ENCODE peak calls at places on chromosome 14, in seven cellular contexts. X, D, P, U, T, O and W are unnamed samples.

GRCh38 chr14:76375484-76375883 is 453 bp upstream of the ESRRB start:
- DNase-seq in P (no peak), D (no peak), U (peak; percentile 16), T (no peak), X (no peak), O (no peak), W (no peak)

GRCh38 chr14:58455593-58456265 is 28.2 kb downstream of the KIAA0586 start:
- DNase-seq in D (no peak), U (no peak), T (peak; percentile 59), X (no peak), P (peak; percentile 87), O (no peak), W (peak; percentile 26)

GRCh38 chr14:20618328-20618749 is 23.2 kb downstream of the OR6S1 start:
- DNase-seq in P (no peak), X (no peak), D (no peak), O (no peak), T (no peak), U (no peak), W (no peak)

GRCh38 chr14:64741961-64742360 is 37.7 kb downstream of the PLEKHG3 start:
- DNase-seq in O (no peak), X (no peak), U (no peak), T (no peak), D (no peak), P (no peak), W (no peak)

GRCh38 chr14:37116933-37117844 is 55.2 kb downstream of the SLC25A21 start:
- DNase-seq in X (no peak), T (peak; percentile 39), O (no peak), D (peak; percentile 50), U (no peak), P (peak; percentile 50), W (no peak)

GRCh38 chr14:64705406-64706118 is 1.3 kb downstream of the PLEKHG3 start:
- DNase-seq in P (peak; percentile 36), X (no peak), U (peak; percentile 30), D (peak; percentile 49), T (no peak), O (no peak), W (no peak)

GRCh38 chr14:38808734-38809455 is 294.1 kb downstream of the SEC23A start:
- DNase-seq in O (no peak), T (no peak), U (peak; percentile 28), P (no peak), D (no peak), X (no peak), W (no peak)

GRCh38 chr14:104086661-104087461 is 1.4 kb downstream of the ASPG start:
- DNase-seq in U (peak; percentile 3), D (no peak), T (no peak), P (no peak), O (no peak), X (no peak), W (no peak)

GRCh38 chr14:104843442-104844305 is 21.4 kb upstream of the CEP170B start:
- DNase-seq in X (no peak), O (no peak), T (no peak), D (peak; percentile 45), U (no peak), P (no peak), W (no peak)

GRCh38 chr14:90274808-90275454 is 18.6 kb downstream of the PSMC1 start:
- DNase-seq in T (peak; percentile 37), U (peak; percentile 62), P (peak; percentile 84), D (peak; percentile 75), O (no peak), X (no peak), W (no peak)

GRCh38 chr14:74504412-74504811 is 10.8 kb downstream of the ISCA2 start:
- DNase-seq in X (no peak), P (no peak), D (no peak), U (no peak), T (no peak), O (no peak), W (no peak)

GRCh38 chr14:69464829-69465228 is 19.7 kb upstream of the PLEKHD1 start:
- DNase-seq in P (peak; percentile 97), O (no peak), T (peak; percentile 70), D (peak; percentile 82), U (no peak), X (no peak), W (no peak)

GRCh38 chr14:100526057-100526456 is 61.2 kb downstream of the BEGAIN start:
- DNase-seq in D (no peak), T (no peak), U (no peak), O (peak; percentile 1), P (no peak), X (no peak), W (no peak)

GRCh38 chr14:68789002-68789797 is 3.7 kb downstream of the ZFP36L1 start:
- DNase-seq in X (peak; percentile 84), O (peak; percentile 87), D (peak; percentile 57), T (peak; percentile 77), U (peak; percentile 94), P (peak; percentile 88), W (no peak)

GRCh38 chr14:65344011-65344410 is 68.5 kb upstream of the FUT8 start:
- DNase-seq in T (no peak), O (no peak), D (no peak), P (no peak), U (no peak), X (no peak), W (no peak)

GRCh38 chr14:104171948-104172347 is 33.6 kb downstream of the KIF26A start:
- DNase-seq in X (no peak), P (no peak), D (no peak), U (no peak), T (no peak), O (no peak), W (no peak)

GRCh38 chr14:102827716-102828115 is 50.5 kb downstream of the TRAF3 start:
- DNase-seq in U (no peak), T (no peak), X (no peak), O (no peak), P (no peak), D (no peak), W (no peak)

GRCh38 chr14:58488550-58488949 is 61.0 kb downstream of the KIAA0586 start:
- DNase-seq in P (peak; percentile 71), U (peak; percentile 44), X (no peak), T (no peak), O (no peak), D (peak; percentile 16), W (no peak)

GRCh38 chr14:31484754-31485153 is 3.1 kb downstream of the GPR33 start:
- DNase-seq in O (no peak), P (no peak), D (no peak), U (no peak), T (no peak), X (no peak), W (no peak)

GRCh38 chr14:96902004-96902403 is 104.8 kb downstream of the VRK1 start:
- DNase-seq in D (no peak), T (no peak), U (no peak), O (no peak), P (no peak), X (no peak), W (no peak)